ENCODE peak calls at places on chromosomes 12 and 14, in five cellular contexts. Z is A549, B is mammary epithelial cell, O is PC-9, U is K562. M is an unnamed sample.

GRCh38 chr14:104219731-104220224 is 81.4 kb downstream of the KIF26A start:
- DNase-seq in U (no peak), Z (no peak), O (no peak), B (no peak), M (no peak)

GRCh38 chr12:121095544-121096198 is 37.0 kb upstream of the P2RX7 start:
- DNase-seq in B (no peak), U (peak), Z (peak), O (no peak), M (no peak)

GRCh38 chr12:1185460-1186182 is 194.6 kb downstream of the ERC1 start:
- DNase-seq in O (no peak), U (no peak), B (no peak), Z (no peak), M (no peak)

GRCh38 chr12:59650594-59651229 is 54.9 kb downstream of the SLC16A7 start:
- DNase-seq in U (no peak), B (no peak), Z (no peak), O (no peak), M (no peak)

GRCh38 chr12:76591461-76591860 is 31.9 kb upstream of the OSBPL8 start:
- DNase-seq in U (no peak), O (no peak), B (no peak), Z (no peak), M (no peak)

GRCh38 chr12:223751-224240 is 9.8 kb upstream of the SLC6A12 start:
- DNase-seq in U (no peak), O (no peak), Z (no peak), B (no peak), M (no peak)

GRCh38 chr14:58626441-58626840 is 11.3 kb upstream of the DACT1 start:
- DNase-seq in O (no peak), B (peak), Z (no peak), U (no peak), M (no peak)

GRCh38 chr12:25276199-25276937 is 25.6 kb upstream of the KRAS start:
- DNase-seq in B (peak), U (peak), Z (peak), O (peak), M (peak)

GRCh38 chr12:129540954-129541353 is 362.9 kb downstream of the TMEM132D start:
- DNase-seq in U (no peak), B (no peak), O (no peak), Z (no peak), M (no peak)

GRCh38 chr14:75547552-75548250 is 25.4 kb downstream of the BATF start:
- DNase-seq in U (no peak), O (no peak), Z (no peak), B (no peak), M (no peak)

GRCh38 chr12:65649126-65649525 is 175.2 kb upstream of the HMGA2 start:
- DNase-seq in Z (peak), U (no peak), B (peak), O (peak), M (peak)

GRCh38 chr12:95545731-95546490 is 5.4 kb downstream of the USP44 start:
- DNase-seq in O (no peak), U (no peak), B (no peak), Z (no peak), M (no peak)

GRCh38 chr12:113479578-113480335 is 8.1 kb upstream of the LHX5 start:
- DNase-seq in U (peak), O (no peak), B (no peak), Z (no peak), M (no peak)

GRCh38 chr12:6097384-6097783 is 27.1 kb downstream of the VWF start:
- DNase-seq in U (no peak), O (no peak), Z (no peak), B (peak), M (no peak)

GRCh38 chr14:69708586-69709169 is 58.3 kb upstream of the SRSF5 start:
- DNase-seq in U (no peak), Z (no peak), B (no peak), O (no peak), M (no peak)

GRCh38 chr12:25830456-25830855 is 128.0 kb upstream of the RASSF8 start:
- DNase-seq in O (no peak), B (no peak), Z (no peak), U (no peak), M (no peak)

GRCh38 chr14:96287856-96288255 is 31.8 kb downstream of the BDKRB1 start:
- DNase-seq in B (peak), Z (no peak), O (no peak), U (no peak), M (no peak)

GRCh38 chr12:10113085-10113484 is 14.3 kb upstream of the CLEC1A start:
- DNase-seq in U (no peak), B (no peak), Z (no peak), O (no peak), M (no peak)

GRCh38 chr12:101876861-101877815 is at the start of gene DRAM1:
- DNase-seq in U (peak), B (peak), O (peak), Z (peak), M (no peak)

GRCh38 chr12:15963271-15963670 is 52.1 kb downstream of the DERA start:
- DNase-seq in U (no peak), O (peak), Z (no peak), B (peak), M (peak)

GRCh38 chr12:121858662-121859572 is at the start of gene HPD:
- DNase-seq in O (peak), B (peak), U (no peak), Z (no peak), M (no peak)

GRCh38 chr14:91293281-91293680 is 48.8 kb upstream of the GPR68 start:
- DNase-seq in Z (no peak), U (no peak), B (no peak), O (no peak), M (no peak)

GRCh38 chr12:2372735-2373134 is 319.9 kb downstream of the CACNA1C start:
- DNase-seq in O (no peak), Z (no peak), B (no peak), U (no peak), M (no peak)

GRCh38 chr12:53300187-53300586 is 692 bp downstream of the MYG1 start:
- DNase-seq in Z (no peak), B (peak), O (no peak), U (no peak), M (no peak)

GRCh38 chr12:116136340-116136739 is 141.2 kb downstream of the MED13L start:
- DNase-seq in Z (no peak), B (no peak), U (no peak), O (no peak), M (no peak)

GRCh38 chr14:105091335-105092123 is 26.3 kb upstream of the GPR132 start:
- DNase-seq in O (peak), U (no peak), Z (peak), B (peak), M (peak)

GRCh38 chr12:64916431-64916830 is 92.0 kb downstream of the TBC1D30 start:
- DNase-seq in O (no peak), Z (no peak), B (no peak), U (no peak), M (no peak)

DNA sequence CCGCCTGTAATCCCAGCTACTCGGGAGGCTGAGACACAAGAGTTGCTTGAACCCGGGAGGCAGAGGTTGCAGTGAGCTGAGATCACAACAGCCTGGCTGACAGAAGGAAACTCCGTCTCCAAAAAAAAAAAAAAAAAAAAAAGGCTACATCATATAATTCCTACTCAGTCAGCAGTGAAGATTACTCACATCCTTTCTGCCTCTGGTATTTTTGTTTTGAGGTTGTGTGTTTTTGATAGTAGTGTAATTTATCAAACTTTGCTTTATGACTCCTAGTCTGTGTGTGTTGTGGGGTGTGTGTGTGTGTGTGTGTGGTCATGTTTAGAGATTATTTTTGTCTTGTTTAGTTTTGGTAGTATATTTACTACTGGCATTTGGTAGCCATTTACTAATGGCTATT is 29.8 kb upstream of the DLGAP5 start:
- DNase-seq in O (peak), U (no peak), B (peak), Z (no peak), M (no peak)
- H3K27ac ChIP-seq in O (no peak), U (no peak), B (no peak), Z (no peak), M (no peak)

DNA sequence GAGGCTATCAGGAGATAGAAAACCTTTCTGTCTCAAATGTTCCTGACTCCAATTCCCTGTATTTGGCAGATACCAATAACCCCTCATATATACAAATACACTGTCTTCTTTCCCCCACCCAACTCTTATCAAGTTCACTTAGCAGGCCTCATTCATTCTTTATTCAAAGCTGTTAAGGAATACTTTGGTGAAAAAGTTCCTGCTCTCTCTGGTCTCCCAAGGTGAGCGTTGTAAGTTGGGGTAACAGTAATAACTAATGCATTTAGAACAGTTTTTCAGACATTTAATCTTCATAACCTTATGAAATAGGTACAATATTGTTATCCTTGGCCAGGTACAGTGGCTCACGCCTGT is 3.9 kb upstream of the GDF11 start:
- DNase-seq in Z (no peak), O (no peak), B (no peak), U (no peak), M (no peak)
- H3K4me2 ChIP-seq in Z (peak), O (peak), B (no peak), U (peak), M (peak)

DNA sequence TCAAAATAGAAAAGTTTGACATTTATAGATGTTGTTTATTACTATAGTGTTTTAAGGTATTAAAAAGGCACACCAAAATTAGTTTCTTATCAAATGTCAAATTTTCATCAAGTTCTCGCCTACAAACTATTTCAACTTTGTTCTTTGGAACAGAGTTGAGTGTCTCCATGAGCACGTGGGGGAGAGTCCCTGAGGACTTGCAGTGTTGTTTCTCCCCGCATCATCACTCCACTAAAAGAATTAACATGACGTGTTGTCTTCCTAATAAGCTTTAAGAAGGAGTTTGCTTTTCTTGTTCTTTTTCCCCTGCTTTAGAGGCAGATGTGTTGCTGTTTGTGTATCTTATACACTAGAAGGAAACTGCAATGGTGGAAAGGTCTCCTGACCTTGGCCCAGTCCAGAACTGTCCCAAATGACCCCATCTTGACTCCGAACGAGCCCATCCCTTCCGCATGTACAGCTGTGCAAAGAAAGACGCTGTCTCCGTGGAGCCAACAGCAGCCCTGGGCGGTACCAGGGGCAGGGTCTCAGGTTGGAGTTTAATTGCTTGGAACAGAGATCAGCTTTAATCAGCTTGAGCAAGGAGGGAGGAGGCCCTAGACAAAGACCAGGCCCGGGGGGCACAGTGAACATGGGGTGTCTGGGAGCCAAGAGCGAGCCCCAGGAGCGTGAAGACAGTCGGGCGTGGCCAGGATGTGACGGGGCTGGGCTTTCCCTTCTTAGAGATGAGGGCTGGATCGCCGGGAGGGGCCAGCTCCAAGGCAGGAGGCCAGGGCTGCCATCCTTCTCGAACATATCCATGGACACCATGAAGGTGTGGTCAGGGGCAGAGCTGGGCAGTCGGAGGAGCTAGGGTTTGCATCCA is 215.5 kb upstream of the RTL1 start:
- DNase-seq in Z (no peak), B (no peak), O (no peak), U (no peak), M (no peak)
- H3K4me3 ChIP-seq in Z (no peak), B (no peak), O (no peak), U (no peak), M (no peak)

DNA sequence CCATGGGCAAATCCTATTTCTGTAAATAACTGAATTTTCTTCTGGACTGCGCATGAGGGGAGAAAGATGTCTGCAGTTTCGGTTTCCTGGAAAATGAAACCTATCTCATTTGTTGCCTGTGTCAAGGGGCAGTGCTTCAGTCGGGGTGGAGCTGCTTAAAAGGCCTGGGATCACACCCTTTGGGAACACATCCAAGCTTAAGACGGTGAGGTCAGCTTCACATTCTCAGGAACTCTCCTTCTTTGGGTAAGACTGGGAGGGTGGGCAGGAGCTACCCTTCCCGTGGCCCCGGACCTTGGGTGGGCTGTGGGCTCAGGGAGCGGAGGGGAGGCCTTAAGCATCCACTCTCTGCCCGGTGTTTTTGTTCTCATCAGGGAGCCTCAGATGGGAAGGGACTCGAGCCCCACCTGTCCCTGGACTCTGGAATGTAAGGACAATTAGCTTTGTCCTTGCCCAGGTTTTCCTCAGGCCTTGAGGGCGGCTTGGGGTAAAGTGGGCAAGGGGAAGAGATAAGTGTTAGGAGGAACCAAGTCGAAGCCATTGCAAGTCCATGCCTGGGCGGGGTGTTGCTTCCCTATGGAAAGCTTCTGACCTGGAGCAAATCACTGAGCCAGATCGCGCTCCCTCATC is at the start of gene IFI27:
- DNase-seq in O (no peak), Z (no peak), B (no peak), U (peak), M (peak)
- H3K27ac ChIP-seq in O (no peak), Z (no peak), B (no peak), U (peak), M (peak)

GRCh38 chr12:26867084-26867483 is 34.1 kb upstream of the ITPR2 start:
- DNase-seq in B (no peak), U (no peak), O (no peak), Z (no peak), M (no peak)
- H3K4me2 ChIP-seq in B (no peak), U (no peak), O (no peak), Z (no peak), M (no peak)

DNA sequence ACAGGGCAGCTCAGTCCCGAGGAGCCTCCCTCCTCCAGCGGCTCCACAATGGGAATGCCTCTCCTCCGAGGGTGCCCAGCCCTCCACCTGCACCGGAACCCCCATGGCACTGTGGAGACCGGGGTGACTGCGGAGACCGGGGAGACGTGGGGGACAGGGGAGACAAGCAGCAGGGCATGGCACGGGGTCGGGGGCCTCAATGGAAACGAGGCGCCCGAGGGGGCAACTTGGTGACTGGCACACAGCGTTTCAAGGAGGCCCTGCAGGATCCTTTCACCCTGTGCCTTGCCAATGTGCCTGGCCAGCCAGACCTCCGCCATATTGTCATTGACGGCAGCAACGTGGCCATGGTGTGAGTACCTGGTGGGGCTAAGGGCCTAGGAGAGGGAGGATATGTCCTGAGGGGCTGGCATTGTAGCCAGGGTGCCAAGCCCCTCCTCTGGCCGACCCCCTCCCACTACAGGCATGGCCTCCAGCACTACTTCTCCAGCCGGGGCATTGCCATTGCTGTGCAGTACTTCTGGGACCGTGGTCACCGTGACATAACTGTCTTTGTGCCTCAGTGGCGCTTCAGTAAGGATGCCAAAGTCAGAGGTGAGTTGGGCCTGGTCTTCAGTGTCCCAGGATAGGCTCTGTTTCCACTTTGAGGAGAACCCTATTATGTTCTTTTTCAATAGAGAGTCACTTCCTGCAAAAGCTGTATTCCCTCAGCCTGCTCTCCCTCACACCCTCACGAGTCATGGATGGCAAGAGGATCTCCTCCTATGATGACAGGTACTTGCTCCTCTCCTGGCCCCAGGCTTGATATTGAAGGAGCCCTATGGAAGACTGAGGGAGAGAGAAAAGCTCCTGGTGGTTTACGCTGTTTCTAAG is 2.7 kb downstream of the KHNYN start:
- DNase-seq in Z (no peak), U (no peak), O (no peak), B (peak), M (no peak)
- H3K4me3 ChIP-seq in Z (no peak), U (no peak), O (no peak), B (no peak), M (peak)

M was measured in keratinocyte.